ENCODE peak calls at places on chromosomes 16 and 17, in five cellular contexts. One of them, this sample, is unnamed.

GRCh38 chr16:68764866-68765265 is 27.8 kb downstream of the CDH1 start:
- DNase-seq in testis: no peak
- DNase-seq in ovary: no peak
- DNase-seq in Caco-2: no peak
- DNase-seq in A549: no peak
- DNase-seq in this sample: no peak

GRCh38 chr16:84922351-84923135 is 88.8 kb downstream of the ZDHHC7 start:
- DNase-seq in testis: peak; percentile 78
- DNase-seq in ovary: peak; percentile 88
- DNase-seq in Caco-2: no peak
- DNase-seq in A549: no peak
- DNase-seq in this sample: no peak

GRCh38 chr17:68568581-68568980 is 32.6 kb downstream of the FAM20A start:
- DNase-seq in testis: no peak
- DNase-seq in ovary: no peak
- DNase-seq in Caco-2: no peak
- DNase-seq in A549: no peak
- DNase-seq in this sample: no peak

GRCh38 chr16:83403751-83404150 is 404.0 kb upstream of the HSBP1 start:
- DNase-seq in testis: no peak
- DNase-seq in ovary: no peak
- DNase-seq in Caco-2: no peak
- DNase-seq in A549: no peak
- DNase-seq in this sample: no peak

GRCh38 chr16:88871349-88871702 is 4.9 kb upstream of the PABPN1L start:
- DNase-seq in testis: no peak
- DNase-seq in ovary: no peak
- DNase-seq in Caco-2: no peak
- DNase-seq in A549: no peak
- DNase-seq in this sample: no peak

GRCh38 chr17:4420692-4421131 is 13.0 kb upstream of the SPNS3 start:
- DNase-seq in testis: peak; percentile 80
- DNase-seq in ovary: peak; percentile 25
- DNase-seq in Caco-2: peak; percentile 48
- DNase-seq in A549: peak; percentile 85
- DNase-seq in this sample: peak; percentile 36

GRCh38 chr17:79803421-79803996 is 6.6 kb upstream of the CBX8 start:
- DNase-seq in testis: no peak
- DNase-seq in ovary: no peak
- DNase-seq in Caco-2: no peak
- DNase-seq in A549: no peak
- DNase-seq in this sample: no peak

GRCh38 chr17:48025904-48026502 is 11.6 kb downstream of the COPZ2 start:
- DNase-seq in testis: no peak
- DNase-seq in ovary: peak; percentile 24
- DNase-seq in Caco-2: peak; percentile 77
- DNase-seq in A549: peak; percentile 43
- DNase-seq in this sample: no peak

GRCh38 chr17:29682054-29682453 is 59.3 kb upstream of the CORO6 start:
- DNase-seq in testis: no peak
- DNase-seq in ovary: no peak
- DNase-seq in Caco-2: no peak
- DNase-seq in A549: no peak
- DNase-seq in this sample: no peak

GRCh38 chr17:40541060-40541872 is 24.0 kb downstream of the CCR7 start:
- DNase-seq in testis: no peak
- DNase-seq in ovary: peak; percentile 25
- DNase-seq in Caco-2: no peak
- DNase-seq in A549: no peak
- DNase-seq in this sample: no peak

GRCh38 chr16:67470314-67470713 is 10.6 kb downstream of the ATP6V0D1 start:
- DNase-seq in testis: peak; percentile 93
- DNase-seq in ovary: no peak
- DNase-seq in Caco-2: no peak
- DNase-seq in A549: no peak
- DNase-seq in this sample: peak; percentile 88
- H3K4me1 ChIP-seq in testis: peaks cover 16% of the 10 kb centered on the region
- H3K4me1 ChIP-seq in ovary: peaks cover 6% of the 10 kb centered on the region
- H3K4me1 ChIP-seq in Caco-2: no peaks in the 10 kb centered on the region
- H3K4me1 ChIP-seq in A549: peaks cover 5% of the 10 kb centered on the region
- H3K4me1 ChIP-seq in this sample: peaks cover 31% of the 10 kb centered on the region

GRCh38 chr17:60656499-60656898 is 21.2 kb upstream of the BCAS3 start:
- DNase-seq in testis: no peak
- DNase-seq in ovary: no peak
- DNase-seq in Caco-2: no peak
- DNase-seq in A549: no peak
- DNase-seq in this sample: no peak
- TF ChIP-seq CTCF in testis: no peak
- TF ChIP-seq CTCF in ovary: no peak
- TF ChIP-seq CTCF in Caco-2: no peak
- TF ChIP-seq CTCF in A549: no peak
- TF ChIP-seq CTCF in this sample: no peak

GRCh38 chr17:74287203-74287602 is 13.2 kb downstream of the DNAI2 start:
- DNase-seq in testis: no peak
- DNase-seq in ovary: no peak
- DNase-seq in Caco-2: no peak
- DNase-seq in A549: no peak
- DNase-seq in this sample: no peak

GRCh38 chr17:74282587-74283370 is 8.7 kb downstream of the DNAI2 start:
- DNase-seq in testis: no peak
- DNase-seq in ovary: no peak
- DNase-seq in Caco-2: peak; percentile 49
- DNase-seq in A549: peak; percentile 38
- DNase-seq in this sample: no peak

GRCh38 chr17:74280093-74280513 is 6.1 kb downstream of the DNAI2 start:
- DNase-seq in testis: no peak
- DNase-seq in ovary: no peak
- DNase-seq in Caco-2: no peak
- DNase-seq in A549: no peak
- DNase-seq in this sample: no peak

GRCh38 chr17:74281799-74282198 is 7.8 kb downstream of the DNAI2 start:
- DNase-seq in testis: no peak
- DNase-seq in ovary: no peak
- DNase-seq in Caco-2: no peak
- DNase-seq in A549: no peak
- DNase-seq in this sample: no peak

DNA sequence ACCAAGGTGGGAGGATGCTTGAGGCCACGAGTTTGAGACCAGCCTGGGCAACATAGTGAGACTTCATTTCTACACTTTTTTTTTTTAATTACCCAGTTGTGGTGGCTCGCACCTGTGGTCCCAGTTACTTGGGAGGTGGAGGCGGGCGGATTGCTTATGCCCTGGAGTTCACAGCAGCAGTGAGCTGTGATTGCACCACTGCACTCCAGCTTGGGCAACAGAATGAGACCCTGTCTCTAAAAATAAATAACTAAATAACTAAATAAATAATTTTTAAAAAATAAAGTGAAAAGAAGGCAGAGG is 9.3 kb downstream of the DNAI2 start:
- DNase-seq in testis: no peak
- DNase-seq in ovary: no peak
- DNase-seq in Caco-2: no peak
- DNase-seq in A549: no peak
- DNase-seq in this sample: no peak
- H3K4me3 ChIP-seq in testis: no peak overlapping the region
- H3K4me3 ChIP-seq in ovary: no peak overlapping the region
- H3K4me3 ChIP-seq in Caco-2: no peak overlapping the region
- H3K4me3 ChIP-seq in A549: no peak overlapping the region
- H3K4me3 ChIP-seq in this sample: no peak overlapping the region

DNA sequence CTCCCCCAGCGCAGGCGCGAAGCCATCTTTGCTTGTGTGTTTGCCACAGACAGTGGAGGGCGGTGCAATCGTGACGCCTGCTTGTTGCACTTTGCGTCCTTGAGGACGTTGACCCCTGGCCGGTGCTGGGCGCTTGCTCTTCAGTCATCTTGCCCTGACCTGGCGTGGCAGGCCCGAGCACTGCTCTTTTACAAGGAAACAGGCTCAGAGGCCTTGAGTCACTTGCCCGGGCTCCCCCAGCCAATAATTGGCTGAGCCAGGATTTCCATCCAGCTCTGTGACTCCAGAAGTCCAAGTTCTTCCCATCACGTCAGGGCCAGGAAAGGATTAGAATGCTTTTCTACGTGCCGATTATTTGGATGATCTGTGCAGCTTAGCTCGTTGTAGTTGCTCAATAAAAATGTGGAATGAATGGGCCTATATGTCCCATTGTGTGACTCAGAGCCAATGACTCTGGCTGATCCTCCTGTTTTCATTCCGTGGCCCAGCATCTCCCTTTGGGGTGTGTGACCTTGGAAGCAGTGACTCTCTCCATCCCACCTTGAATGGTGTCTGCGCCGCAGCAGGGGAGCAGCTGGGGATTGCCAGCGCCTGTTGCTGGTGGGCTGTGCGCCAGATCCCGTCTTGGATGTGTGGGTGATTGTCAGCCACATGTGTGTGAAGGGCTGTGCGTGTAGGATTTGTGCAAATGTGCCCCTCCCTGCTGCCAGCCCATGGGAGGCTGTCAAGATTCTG is 214.1 kb downstream of the SEC14L1 start:
- DNase-seq in testis: peak; percentile 92
- DNase-seq in ovary: peak; percentile 96
- DNase-seq in Caco-2: no peak
- DNase-seq in A549: peak; percentile 65
- DNase-seq in this sample: peak; percentile 49
- H3K4me1 ChIP-seq in testis: peaks cover 49% of the 10 kb centered on the region
- H3K4me1 ChIP-seq in ovary: peaks cover 34% of the 10 kb centered on the region
- H3K4me1 ChIP-seq in Caco-2: no peaks in the 10 kb centered on the region
- H3K4me1 ChIP-seq in A549: peaks cover 59% of the 10 kb centered on the region
- H3K4me1 ChIP-seq in this sample: no peaks in the 10 kb centered on the region

DNA sequence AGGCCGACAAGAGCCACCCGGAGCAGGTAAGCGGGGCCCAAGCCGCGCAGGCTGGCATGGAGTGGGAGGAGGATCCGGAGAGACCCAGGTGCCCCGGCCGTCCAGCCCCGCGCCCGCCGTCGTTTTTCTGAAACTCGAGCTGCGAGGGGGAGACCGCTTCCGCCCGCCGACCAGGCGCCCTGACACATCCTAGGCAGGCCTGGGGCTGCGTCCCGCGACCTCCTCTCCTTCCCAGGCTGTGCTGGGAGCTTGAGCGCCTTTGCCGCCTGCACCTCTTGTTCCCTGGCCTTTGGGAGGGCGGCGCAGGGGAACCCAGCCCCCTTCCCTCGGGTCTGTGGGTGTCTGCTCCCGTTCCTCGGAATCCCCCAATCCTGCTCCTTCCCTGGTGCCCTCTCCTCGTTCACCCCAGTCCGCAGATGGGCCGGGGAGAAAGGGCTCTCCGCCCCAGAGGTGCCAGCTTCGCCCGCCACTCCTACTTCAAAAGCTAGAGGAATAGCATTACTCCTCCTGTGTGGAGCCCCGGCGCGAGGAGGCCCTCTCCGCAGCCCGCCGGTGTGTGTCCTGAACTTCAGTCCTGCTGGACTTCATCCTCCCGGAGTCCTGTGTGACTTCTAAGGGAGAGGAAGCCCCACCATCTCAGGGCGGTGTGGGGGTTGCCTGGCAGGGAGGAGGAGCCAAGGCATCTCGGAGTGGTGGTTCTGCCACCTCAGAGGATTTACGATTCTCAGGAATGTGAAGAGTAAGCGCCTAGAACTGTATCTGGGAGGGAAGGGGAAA is 1.0 kb downstream of the NHERF1 start:
- DNase-seq in testis: no peak
- DNase-seq in ovary: no peak
- DNase-seq in Caco-2: peak; percentile 81
- DNase-seq in A549: no peak
- DNase-seq in this sample: no peak
- TF ChIP-seq CTCF in testis: no peak
- TF ChIP-seq CTCF in ovary: no peak
- TF ChIP-seq CTCF in Caco-2: no peak
- TF ChIP-seq CTCF in A549: no peak
- TF ChIP-seq CTCF in this sample: no peak

GRCh38 chr17:31130286-31131224 is 35.8 kb downstream of the NF1 start:
- DNase-seq in testis: no peak
- DNase-seq in ovary: no peak
- DNase-seq in Caco-2: no peak
- DNase-seq in A549: no peak
- DNase-seq in this sample: no peak

GRCh38 chr17:31128241-31128640 is 33.5 kb downstream of the NF1 start:
- DNase-seq in testis: no peak
- DNase-seq in ovary: no peak
- DNase-seq in Caco-2: no peak
- DNase-seq in A549: no peak
- DNase-seq in this sample: no peak

GRCh38 chr17:31132977-31133376 is 38.2 kb downstream of the NF1 start:
- DNase-seq in testis: no peak
- DNase-seq in ovary: no peak
- DNase-seq in Caco-2: no peak
- DNase-seq in A549: no peak
- DNase-seq in this sample: no peak

GRCh38 chr17:31134526-31134925 is 39.7 kb downstream of the NF1 start:
- DNase-seq in testis: no peak
- DNase-seq in ovary: no peak
- DNase-seq in Caco-2: no peak
- DNase-seq in A549: no peak
- DNase-seq in this sample: no peak

DNA sequence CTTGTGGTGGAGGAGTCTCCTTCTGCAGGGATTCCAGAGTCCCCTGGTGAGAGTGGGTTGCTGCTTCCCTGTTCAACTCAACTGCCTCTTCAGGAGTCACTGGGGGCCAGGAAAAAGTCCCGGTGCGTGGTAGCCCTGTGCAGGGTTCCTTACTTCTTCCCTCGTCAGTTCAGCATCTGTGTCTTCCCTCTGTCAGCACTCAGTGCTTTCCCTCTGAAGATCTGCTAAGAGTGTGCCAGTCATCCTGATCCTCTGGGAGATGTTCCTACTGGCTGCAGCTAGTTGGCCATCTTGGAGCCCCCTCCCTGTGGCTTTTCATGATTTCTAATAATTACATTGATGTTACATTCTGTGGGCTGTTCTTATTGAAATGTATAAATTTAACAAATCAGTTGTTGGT is 36.5 kb downstream of the NF1 start:
- DNase-seq in testis: no peak
- DNase-seq in ovary: no peak
- DNase-seq in Caco-2: no peak
- DNase-seq in A549: no peak
- DNase-seq in this sample: no peak
- H3K4me3 ChIP-seq in testis: no peak overlapping the region
- H3K4me3 ChIP-seq in ovary: no peak overlapping the region
- H3K4me3 ChIP-seq in Caco-2: no peak overlapping the region
- H3K4me3 ChIP-seq in A549: no peak overlapping the region
- H3K4me3 ChIP-seq in this sample: no peak overlapping the region

GRCh38 chr16:324201-324450 is 28.4 kb downstream of the AXIN1 start:
- DNase-seq in testis: no peak
- DNase-seq in ovary: no peak
- DNase-seq in Caco-2: no peak
- DNase-seq in A549: no peak
- DNase-seq in this sample: no peak
- H3K4me1 ChIP-seq in testis: no peaks in the 10 kb centered on the region
- H3K4me1 ChIP-seq in ovary: no peaks in the 10 kb centered on the region
- H3K4me1 ChIP-seq in Caco-2: no peaks in the 10 kb centered on the region
- H3K4me1 ChIP-seq in A549: peaks cover 31% of the 10 kb centered on the region
- H3K4me1 ChIP-seq in this sample: no peaks in the 10 kb centered on the region